ENCODE peak calls at places on chromosomes 16 and 17, in five cellular contexts. Q, B, J, O and C are unnamed samples.

GRCh38 chr16:30183961-30184429 is 593 bp downstream of the CORO1A start:
- DNase-seq in Q (no peak), B (peak; percentile 81), J (no peak), O (no peak), C (peak; percentile 45)

GRCh38 chr16:31507929-31508705 is at the start of gene RUSF1:
- DNase-seq in Q (peak; percentile 79), B (peak; percentile 89), J (peak; percentile 92), O (peak; percentile 72), C (peak; percentile 80)

GRCh38 chr16:75928295-75928694 is 202.0 kb upstream of the CPHXL start:
- DNase-seq in Q (no peak), B (no peak), J (no peak), O (no peak), C (no peak)

GRCh38 chr16:49698931-49699715 is 156.8 kb downstream of the ZNF423 start:
- DNase-seq in Q (no peak), B (no peak), J (peak; percentile 79), O (no peak), C (no peak)

GRCh38 chr17:4551141-4551540 is 4.0 kb downstream of the MYBBP1A start:
- DNase-seq in Q (no peak), B (no peak), J (no peak), O (no peak), C (no peak)

GRCh38 chr17:14791221-14791620 is 473.9 kb downstream of the PMP22 start:
- DNase-seq in Q (no peak), B (no peak), J (no peak), O (no peak), C (no peak)

GRCh38 chr17:51487947-51488346 is 227.6 kb downstream of the UTP18 start:
- DNase-seq in Q (no peak), B (no peak), J (no peak), O (no peak), C (no peak)

GRCh38 chr17:73803867-73804539 is 159.8 kb upstream of the SDK2 start:
- DNase-seq in Q (no peak), B (no peak), J (no peak), O (no peak), C (no peak)

GRCh38 chr16:30786936-30787612 is at the start of gene ZNF629:
- DNase-seq in Q (peak; percentile 37), B (no peak), J (peak; percentile 81), O (peak; percentile 77), C (no peak)

GRCh38 chr17:60223456-60223855 is 73.7 kb downstream of the CA4 start:
- DNase-seq in Q (no peak), B (no peak), J (no peak), O (no peak), C (no peak)

GRCh38 chr16:7921360-7921759 is 588.7 kb downstream of the RBFOX1 start:
- DNase-seq in Q (no peak), B (no peak), J (no peak), O (no peak), C (no peak)

GRCh38 chr16:87445486-87445885 is 47.3 kb downstream of the ZCCHC14 start:
- DNase-seq in Q (no peak), B (no peak), J (no peak), O (no peak), C (no peak)

GRCh38 chr16:70750893-70751467 is 50.0 kb downstream of the VAC14 start:
- DNase-seq in Q (peak; percentile 84), B (no peak), J (peak; percentile 98), O (no peak), C (no peak)

GRCh38 chr17:49546546-49547535 is 28.8 kb upstream of the NXPH3 start:
- DNase-seq in Q (no peak), B (peak; percentile 13), J (no peak), O (no peak), C (no peak)

GRCh38 chr16:84788968-84789371 is 30.8 kb upstream of the CRISPLD2 start:
- DNase-seq in Q (peak; percentile 91), B (no peak), J (no peak), O (no peak), C (no peak)

GRCh38 chr16:19131809-19132777 is 18.3 kb downstream of the ITPRIPL2 start:
- DNase-seq in Q (no peak), B (no peak), J (no peak), O (no peak), C (no peak)

GRCh38 chr16:54121084-54121483 is 165.5 kb downstream of the IRX3 start:
- DNase-seq in Q (no peak), B (no peak), J (no peak), O (no peak), C (no peak)

GRCh38 chr17:75799402-75799801 is 14.8 kb downstream of the UNK start:
- DNase-seq in Q (no peak), B (no peak), J (no peak), O (no peak), C (no peak)

GRCh38 chr17:8873801-8874715 is 6.6 kb upstream of the PIK3R6 start:
- DNase-seq in Q (no peak), B (no peak), J (no peak), O (no peak), C (no peak)

GRCh38 chr16:720990-721764 is at the start of gene ANTKMT:
- DNase-seq in Q (peak; percentile 50), B (peak; percentile 98), J (peak; percentile 79), O (peak; percentile 84), C (peak; percentile 76)

GRCh38 chr17:14308965-14309879 is 8.3 kb downstream of the HS3ST3B1 start:
- DNase-seq in Q (peak; percentile 90), B (peak; percentile 49), J (peak; percentile 95), O (peak; percentile 43), C (peak; percentile 95)

GRCh38 chr16:86591270-86591669 is 12.9 kb downstream of the FOXL1 start:
- DNase-seq in Q (no peak), B (no peak), J (no peak), O (no peak), C (no peak)

GRCh38 chr17:45640141-45640850 is 143.8 kb upstream of the CRHR1 start:
- DNase-seq in Q (peak; percentile 49), B (peak; percentile 72), J (peak; percentile 84), O (peak; percentile 81), C (peak; percentile 68)

GRCh38 chr17:79800325-79801155 is 3.7 kb upstream of the CBX8 start:
- DNase-seq in Q (peak; percentile 21), B (peak; percentile 72), J (peak; percentile 52), O (no peak), C (no peak)

GRCh38 chr16:16109453-16110110 is 113.7 kb downstream of the ABCC6 start:
- DNase-seq in Q (no peak), B (no peak), J (no peak), O (no peak), C (no peak)

GRCh38 chr17:32265896-32266388 is 310 bp downstream of the RHBDL3 start:
- DNase-seq in Q (no peak), B (no peak), J (no peak), O (no peak), C (no peak)

GRCh38 chr17:32264823-32265191 is 825 bp upstream of the RHBDL3 start:
- DNase-seq in Q (no peak), B (no peak), J (no peak), O (no peak), C (no peak)

GRCh38 chr17:32265192-32265895 is at the start of gene RHBDL3:
- DNase-seq in Q (no peak), B (peak; percentile 66), J (no peak), O (peak; percentile 55), C (peak; percentile 35)

GRCh38 chr17:32261937-32262510 is 3.6 kb upstream of the RHBDL3 start:
- DNase-seq in Q (no peak), B (no peak), J (no peak), O (no peak), C (no peak)

DNA sequence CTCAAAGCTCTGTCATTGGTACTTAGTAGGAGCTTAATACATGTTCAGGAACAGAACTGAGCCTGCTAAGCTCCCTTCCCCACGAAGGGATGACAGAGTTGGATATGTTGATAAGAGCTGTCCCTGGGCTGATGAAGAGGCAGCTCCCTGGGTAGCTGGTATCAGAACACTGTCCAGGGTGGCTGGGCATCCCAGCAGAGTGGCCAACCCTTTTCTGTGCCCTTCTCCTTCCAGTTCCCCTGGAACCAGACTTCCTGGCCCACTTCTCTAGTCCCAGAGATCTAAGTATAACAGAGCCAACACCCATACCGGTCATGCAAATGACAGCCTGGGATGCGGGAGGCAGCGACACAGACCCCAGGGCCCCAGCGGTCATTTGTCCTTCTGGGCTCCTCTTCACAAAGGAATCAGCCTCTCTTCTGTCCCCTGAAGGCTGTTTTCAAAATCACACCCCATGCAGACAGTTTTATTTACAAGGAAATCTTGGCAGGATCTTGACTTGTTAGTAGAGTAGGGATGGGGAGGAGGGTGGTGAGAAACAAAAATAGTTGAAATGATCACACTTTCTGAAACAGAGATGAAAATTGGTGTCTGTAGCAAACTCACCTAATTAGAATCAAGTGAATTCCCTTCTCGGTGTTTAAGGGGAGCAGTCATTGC is 1.4 kb upstream of the RHBDL3 start:
- DNase-seq in Q (no peak), B (no peak), J (no peak), O (peak; percentile 56), C (no peak)
- TF ChIP-seq CTCF in Q (peak; percentile 44), B (no peak), J (peak; percentile 22), O (no peak), C (no peak)

DNA sequence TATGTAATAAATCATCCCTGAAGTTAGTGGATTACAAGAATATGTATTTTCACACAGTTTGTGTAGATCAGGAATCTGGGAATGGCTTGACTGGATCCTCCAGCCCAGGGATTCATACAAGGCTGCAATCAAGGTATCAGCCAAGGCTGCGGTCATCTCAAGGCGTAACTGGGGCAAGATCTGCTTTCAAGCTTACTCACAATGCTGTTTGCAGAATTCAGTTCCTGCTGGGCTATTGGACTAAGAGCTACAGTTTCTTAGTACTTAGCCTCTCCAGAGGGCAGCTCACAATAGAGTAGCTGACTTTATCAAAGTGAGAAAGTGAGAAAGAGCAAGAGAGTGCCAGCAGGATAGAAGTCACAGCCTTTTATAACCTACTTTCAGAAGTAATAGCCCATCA is 211.0 kb downstream of the MAP2K6 start:
- DNase-seq in Q (no peak), B (no peak), J (no peak), O (no peak), C (no peak)
- TF ChIP-seq CTCF in Q (no peak), B (no peak), J (no peak), O (no peak), C (no peak)

GRCh38 chr17:163514-164103 is 17.8 kb downstream of the DOC2B start:
- DNase-seq in Q (no peak), B (no peak), J (no peak), O (no peak), C (no peak)
- TF ChIP-seq CTCF in Q (peak; percentile 44), B (no peak), J (no peak), O (peak; percentile 10), C (no peak)

GRCh38 chr17:44005527-44005864 is 1.1 kb downstream of the NAGS start:
- DNase-seq in Q (no peak), B (no peak), J (no peak), O (no peak), C (no peak)

GRCh38 chr17:44007346-44008204 is 3.2 kb downstream of the NAGS start:
- DNase-seq in Q (no peak), B (no peak), J (peak; percentile 52), O (no peak), C (no peak)

GRCh38 chr17:44005865-44006580 is 1.6 kb downstream of the NAGS start:
- DNase-seq in Q (no peak), B (peak; percentile 60), J (no peak), O (no peak), C (peak; percentile 32)

GRCh38 chr17:44008205-44008909 is 3.9 kb downstream of the NAGS start:
- DNase-seq in Q (no peak), B (no peak), J (no peak), O (no peak), C (no peak)

GRCh38 chr17:44006581-44007345 is 2.3 kb downstream of the NAGS start:
- DNase-seq in Q (peak; percentile 93), B (peak; percentile 98), J (peak; percentile 98), O (peak; percentile 97), C (peak; percentile 85)
- TF ChIP-seq CTCF in Q (peak; percentile 79), B (peak; percentile 53), J (peak; percentile 77), O (peak; percentile 37), C (peak; percentile 52)